ENCODE peak calls at places on chromosomes 7 and 10, in ten cellular contexts. Z, J, I, P, V, K, O, A, T and F are unnamed samples.

GRCh38 chr7:88337556-88337955 is 30.9 kb upstream of the STEAP4 start:
- DNase-seq in Z (no peak), J (no peak), I (peak), P (no peak), V (no peak), K (peak), O (no peak), A (peak), T (no peak), F (no peak)

GRCh38 chr10:44416021-44416758 is 31.3 kb upstream of the CXCL12 start:
- DNase-seq in Z (no peak), J (no peak), I (no peak), P (no peak), V (no peak), K (no peak), O (no peak), A (no peak), T (no peak), F (no peak)

GRCh38 chr10:60114765-60115586 is 208.6 kb upstream of the CCDC6 start:
- DNase-seq in Z (no peak), J (no peak), I (peak), P (no peak), V (peak), K (peak), O (peak), A (peak), T (no peak), F (no peak)

GRCh38 chr7:49643321-49643720 is 130.1 kb upstream of the VWC2 start:
- DNase-seq in Z (no peak), J (no peak), I (no peak), P (no peak), V (no peak), K (no peak), O (peak), A (no peak), T (no peak), F (no peak)

GRCh38 chr10:121032460-121032859 is 181.3 kb downstream of the WDR11 start:
- DNase-seq in Z (no peak), J (no peak), I (no peak), P (no peak), V (no peak), K (no peak), O (no peak), A (no peak), T (no peak), F (no peak)

GRCh38 chr7:15457959-15458955 is 103.6 kb downstream of the AGMO start:
- DNase-seq in Z (no peak), J (no peak), I (no peak), P (no peak), V (no peak), K (no peak), O (no peak), A (no peak), T (no peak), F (no peak)

GRCh38 chr10:24390146-24390700 is 181.3 kb downstream of the KIAA1217 start:
- DNase-seq in Z (no peak), J (no peak), I (no peak), P (no peak), V (no peak), K (no peak), O (no peak), A (no peak), T (no peak), F (no peak)

GRCh38 chr10:75400769-75401568 is 595 bp downstream of the ZNF503 start:
- DNase-seq in Z (no peak), J (peak), I (peak), P (peak), V (no peak), K (peak), O (no peak), A (peak), T (peak), F (peak)

GRCh38 chr7:50396856-50397255 is 53.3 kb downstream of the FIGNL1 start:
- DNase-seq in Z (no peak), J (no peak), I (no peak), P (no peak), V (no peak), K (no peak), O (no peak), A (no peak), T (no peak), F (no peak)

GRCh38 chr10:3803295-3803883 is 18.4 kb upstream of the KLF6 start:
- DNase-seq in Z (no peak), J (no peak), I (peak), P (peak), V (no peak), K (peak), O (no peak), A (peak), T (no peak), F (no peak)

GRCh38 chr10:48272682-48273081 is 1.8 kb downstream of the FRMPD2 start:
- DNase-seq in Z (no peak), J (no peak), I (no peak), P (no peak), V (no peak), K (no peak), O (no peak), A (no peak), T (no peak), F (no peak)

GRCh38 chr7:30916255-30916654 is 4.6 kb downstream of the AQP1 start:
- DNase-seq in Z (no peak), J (no peak), I (no peak), P (no peak), V (no peak), K (no peak), O (no peak), A (no peak), T (no peak), F (no peak)

GRCh38 chr7:51456471-51457060 is 140.0 kb upstream of the COBL start:
- DNase-seq in Z (no peak), J (no peak), I (no peak), P (no peak), V (no peak), K (no peak), O (no peak), A (no peak), T (no peak), F (no peak)

GRCh38 chr10:31340343-31340742 is 21.3 kb downstream of the ZEB1 start:
- DNase-seq in Z (no peak), J (no peak), I (peak), P (no peak), V (no peak), K (no peak), O (no peak), A (no peak), T (no peak), F (no peak)

GRCh38 chr7:27150568-27151340 is 1.6 kb downstream of the HOXA3 start:
- DNase-seq in Z (peak), J (peak), I (peak), P (peak), V (peak), K (peak), O (peak), A (peak), T (peak), F (peak)

GRCh38 chr10:31774291-31774900 is 154.2 kb downstream of the ARHGAP12 start:
- DNase-seq in Z (no peak), J (no peak), I (peak), P (no peak), V (no peak), K (no peak), O (no peak), A (peak), T (no peak), F (no peak)

GRCh38 chr10:120108941-120109340 is 216.4 kb downstream of the SEC23IP start:
- DNase-seq in Z (no peak), J (no peak), I (no peak), P (peak), V (no peak), K (no peak), O (no peak), A (no peak), T (no peak), F (no peak)

GRCh38 chr10:121158988-121159579 is 307.9 kb downstream of the WDR11 start:
- DNase-seq in Z (no peak), J (peak), I (peak), P (no peak), V (peak), K (peak), O (no peak), A (no peak), T (no peak), F (no peak)

GRCh38 chr7:115533785-115534184 is 496.8 kb downstream of the TFEC start:
- DNase-seq in Z (no peak), J (no peak), I (peak), P (no peak), V (no peak), K (no peak), O (no peak), A (peak), T (no peak), F (no peak)

GRCh38 chr10:61753453-61753852 is 90.7 kb downstream of the CABCOCO1 start:
- DNase-seq in Z (no peak), J (no peak), I (no peak), P (no peak), V (no peak), K (no peak), O (no peak), A (no peak), T (no peak), F (no peak)

GRCh38 chr7:106504620-106505019 is 156.3 kb downstream of the CCDC71L start:
- DNase-seq in Z (no peak), J (no peak), I (peak), P (no peak), V (no peak), K (no peak), O (no peak), A (peak), T (no peak), F (no peak)

GRCh38 chr10:43259981-43260761 is 6.7 kb downstream of the RASGEF1A start:
- DNase-seq in Z (no peak), J (no peak), I (peak), P (no peak), V (no peak), K (peak), O (no peak), A (no peak), T (no peak), F (peak)

GRCh38 chr7:148912151-148912550 is 28.1 kb upstream of the EZH2 start:
- DNase-seq in Z (no peak), J (no peak), I (no peak), P (no peak), V (no peak), K (no peak), O (no peak), A (no peak), T (no peak), F (no peak)

GRCh38 chr10:48248462-48248861 is 26.0 kb downstream of the FRMPD2 start:
- DNase-seq in Z (no peak), J (no peak), I (no peak), P (no peak), V (no peak), K (no peak), O (no peak), A (no peak), T (no peak), F (no peak)

GRCh38 chr10:51838506-51838905 is 139.1 kb upstream of the CSTF2T start:
- DNase-seq in Z (no peak), J (no peak), I (no peak), P (no peak), V (no peak), K (no peak), O (no peak), A (no peak), T (no peak), F (no peak)

GRCh38 chr10:59098387-59098786 is 78.1 kb upstream of the PHYHIPL start:
- DNase-seq in Z (no peak), J (no peak), I (peak), P (no peak), V (no peak), K (no peak), O (no peak), A (peak), T (no peak), F (no peak)

GRCh38 chr7:27553288-27553687 is 109.4 kb downstream of the HIBADH start:
- DNase-seq in Z (no peak), J (no peak), I (no peak), P (no peak), V (no peak), K (no peak), O (no peak), A (no peak), T (no peak), F (no peak)

GRCh38 chr7:152674860-152675760 is 831 bp downstream of the XRCC2 start:
- DNase-seq in Z (no peak), J (no peak), I (peak), P (peak), V (peak), K (peak), O (peak), A (peak), T (no peak), F (no peak)

GRCh38 chr10:128936392-128936791 is 530.6 kb upstream of the MGMT start:
- DNase-seq in Z (no peak), J (no peak), I (no peak), P (no peak), V (no peak), K (no peak), O (no peak), A (no peak), T (no peak), F (no peak)

GRCh38 chr10:6014241-6014761 is 37.0 kb upstream of the IL15RA start:
- DNase-seq in Z (peak), J (no peak), I (peak), P (peak), V (peak), K (peak), O (no peak), A (peak), T (peak), F (peak)

GRCh38 chr7:70923086-70923845 is 208.7 kb upstream of the GALNT17 start:
- DNase-seq in Z (no peak), J (no peak), I (no peak), P (no peak), V (no peak), K (no peak), O (no peak), A (no peak), T (no peak), F (peak)

GRCh38 chr10:112804036-112804435 is 146.0 kb upstream of the TCF7L2 start:
- DNase-seq in Z (no peak), J (peak), I (no peak), P (peak), V (no peak), K (peak), O (peak), A (no peak), T (no peak), F (no peak)

GRCh38 chr10:1036341-1036791 is 10.7 kb upstream of the IDI2 start:
- DNase-seq in Z (no peak), J (no peak), I (peak), P (no peak), V (no peak), K (peak), O (no peak), A (peak), T (peak), F (no peak)

GRCh38 chr7:34025579-34025978 is 120.2 kb downstream of the BMPER start:
- DNase-seq in Z (no peak), J (no peak), I (no peak), P (no peak), V (no peak), K (no peak), O (no peak), A (no peak), T (no peak), F (no peak)

GRCh38 chr7:111091623-111092370 is 870 bp downstream of the LRRN3 start:
- DNase-seq in Z (no peak), J (no peak), I (no peak), P (no peak), V (no peak), K (no peak), O (peak), A (no peak), T (no peak), F (no peak)

GRCh38 chr7:124322561-124322960 is 289.7 kb upstream of the TMEM229A start:
- DNase-seq in Z (no peak), J (no peak), I (no peak), P (no peak), V (no peak), K (peak), O (no peak), A (peak), T (no peak), F (no peak)